ENCODE peak calls at places on chromosome 3, in seven cellular contexts. One of them, this sample, is unnamed.

GRCh38 chr3:99909714-99910508 is 92.2 kb downstream of the CMSS1 start:
- DNase-seq in esophagus muscularis mucosa: no peak
- DNase-seq in H1: no peak
- DNase-seq in HCT116: no peak
- DNase-seq in prostate gland: no peak
- DNase-seq in transverse colon: no peak
- DNase-seq in upper lobe of left lung: no peak
- DNase-seq in this sample: no peak

GRCh38 chr3:183295211-183295610 is 42.2 kb downstream of the B3GNT5 start:
- DNase-seq in prostate gland: peak
- DNase-seq in H1: no peak
- DNase-seq in HCT116: no peak
- DNase-seq in transverse colon: no peak
- DNase-seq in esophagus muscularis mucosa: peak
- DNase-seq in upper lobe of left lung: peak
- DNase-seq in this sample: no peak

GRCh38 chr3:64300790-64301423 is 75.6 kb upstream of the PRICKLE2 start:
- DNase-seq in H1: no peak
- DNase-seq in transverse colon: no peak
- DNase-seq in esophagus muscularis mucosa: no peak
- DNase-seq in upper lobe of left lung: no peak
- DNase-seq in HCT116: no peak
- DNase-seq in prostate gland: no peak
- DNase-seq in this sample: no peak

GRCh38 chr3:4887177-4887576 is 92.1 kb upstream of the BHLHE40 start:
- DNase-seq in esophagus muscularis mucosa: no peak
- DNase-seq in HCT116: no peak
- DNase-seq in transverse colon: no peak
- DNase-seq in H1: no peak
- DNase-seq in upper lobe of left lung: no peak
- DNase-seq in prostate gland: no peak
- DNase-seq in this sample: no peak

GRCh38 chr3:192825657-192826200 is 91.9 kb downstream of the MB21D2 start:
- DNase-seq in esophagus muscularis mucosa: no peak
- DNase-seq in upper lobe of left lung: no peak
- DNase-seq in HCT116: no peak
- DNase-seq in transverse colon: peak
- DNase-seq in prostate gland: no peak
- DNase-seq in H1: no peak
- DNase-seq in this sample: no peak

GRCh38 chr3:103388214-103388613 is 953.4 kb downstream of the ZPLD1 start:
- DNase-seq in upper lobe of left lung: no peak
- DNase-seq in transverse colon: no peak
- DNase-seq in H1: no peak
- DNase-seq in prostate gland: no peak
- DNase-seq in HCT116: no peak
- DNase-seq in esophagus muscularis mucosa: no peak
- DNase-seq in this sample: no peak

GRCh38 chr3:27659279-27660021 is 62.7 kb downstream of the EOMES start:
- DNase-seq in prostate gland: peak
- DNase-seq in esophagus muscularis mucosa: no peak
- DNase-seq in upper lobe of left lung: peak
- DNase-seq in HCT116: peak
- DNase-seq in transverse colon: peak
- DNase-seq in H1: peak
- DNase-seq in this sample: peak

GRCh38 chr3:73740041-73740440 is 115.3 kb upstream of the PDZRN3 start:
- DNase-seq in esophagus muscularis mucosa: no peak
- DNase-seq in H1: no peak
- DNase-seq in transverse colon: no peak
- DNase-seq in upper lobe of left lung: no peak
- DNase-seq in HCT116: no peak
- DNase-seq in prostate gland: no peak
- DNase-seq in this sample: no peak

GRCh38 chr3:159804726-159805410 is 183.8 kb upstream of the IL12A start:
- DNase-seq in upper lobe of left lung: peak
- DNase-seq in transverse colon: peak
- DNase-seq in prostate gland: peak
- DNase-seq in H1: peak
- DNase-seq in esophagus muscularis mucosa: peak
- DNase-seq in HCT116: peak
- DNase-seq in this sample: peak

GRCh38 chr3:53361849-53362248 is 14.5 kb upstream of the DCP1A start:
- DNase-seq in esophagus muscularis mucosa: no peak
- DNase-seq in H1: peak
- DNase-seq in transverse colon: no peak
- DNase-seq in prostate gland: no peak
- DNase-seq in upper lobe of left lung: no peak
- DNase-seq in HCT116: no peak
- DNase-seq in this sample: no peak

GRCh38 chr3:61862614-61863289 is 301.4 kb downstream of the PTPRG start:
- DNase-seq in esophagus muscularis mucosa: no peak
- DNase-seq in upper lobe of left lung: no peak
- DNase-seq in HCT116: no peak
- DNase-seq in H1: no peak
- DNase-seq in transverse colon: no peak
- DNase-seq in prostate gland: no peak
- DNase-seq in this sample: no peak

GRCh38 chr3:64143399-64144130 is 81.7 kb downstream of the PRICKLE2 start:
- DNase-seq in upper lobe of left lung: no peak
- DNase-seq in esophagus muscularis mucosa: no peak
- DNase-seq in transverse colon: no peak
- DNase-seq in HCT116: no peak
- DNase-seq in prostate gland: no peak
- DNase-seq in H1: no peak
- DNase-seq in this sample: no peak

GRCh38 chr3:37466660-37467359 is 292.4 kb upstream of the LRRFIP2 start:
- DNase-seq in esophagus muscularis mucosa: no peak
- DNase-seq in prostate gland: no peak
- DNase-seq in transverse colon: no peak
- DNase-seq in HCT116: no peak
- DNase-seq in upper lobe of left lung: no peak
- DNase-seq in H1: no peak
- DNase-seq in this sample: no peak

GRCh38 chr3:188584162-188584529 is 430.2 kb downstream of the LPP start:
- DNase-seq in esophagus muscularis mucosa: no peak
- DNase-seq in upper lobe of left lung: no peak
- DNase-seq in HCT116: no peak
- DNase-seq in H1: no peak
- DNase-seq in prostate gland: no peak
- DNase-seq in transverse colon: no peak
- DNase-seq in this sample: no peak

GRCh38 chr3:48466386-48467109 is 20.0 kb downstream of the ATRIP start:
- DNase-seq in prostate gland: no peak
- DNase-seq in HCT116: no peak
- DNase-seq in upper lobe of left lung: no peak
- DNase-seq in esophagus muscularis mucosa: no peak
- DNase-seq in H1: no peak
- DNase-seq in transverse colon: peak
- DNase-seq in this sample: no peak

GRCh38 chr3:61956236-61956635 is 394.9 kb downstream of the PTPRG start:
- DNase-seq in H1: no peak
- DNase-seq in esophagus muscularis mucosa: no peak
- DNase-seq in HCT116: no peak
- DNase-seq in prostate gland: no peak
- DNase-seq in upper lobe of left lung: no peak
- DNase-seq in transverse colon: no peak
- DNase-seq in this sample: no peak

GRCh38 chr3:66376568-66376967 is 124.3 kb downstream of the LRIG1 start:
- DNase-seq in transverse colon: peak
- DNase-seq in prostate gland: no peak
- DNase-seq in HCT116: peak
- DNase-seq in upper lobe of left lung: no peak
- DNase-seq in esophagus muscularis mucosa: peak
- DNase-seq in H1: no peak
- DNase-seq in this sample: no peak

GRCh38 chr3:86991840-86992430 is 986 bp upstream of the VGLL3 start:
- DNase-seq in esophagus muscularis mucosa: no peak
- DNase-seq in upper lobe of left lung: no peak
- DNase-seq in H1: no peak
- DNase-seq in transverse colon: no peak
- DNase-seq in HCT116: no peak
- DNase-seq in prostate gland: no peak
- DNase-seq in this sample: no peak

GRCh38 chr3:101791778-101792177 is 12.8 kb downstream of the NXPE3 start:
- DNase-seq in prostate gland: no peak
- DNase-seq in upper lobe of left lung: no peak
- DNase-seq in H1: no peak
- DNase-seq in transverse colon: no peak
- DNase-seq in esophagus muscularis mucosa: no peak
- DNase-seq in HCT116: no peak
- DNase-seq in this sample: no peak

GRCh38 chr3:157128771-157129671 is 30.9 kb downstream of the CCNL1 start:
- DNase-seq in H1: no peak
- DNase-seq in transverse colon: peak
- DNase-seq in prostate gland: peak
- DNase-seq in esophagus muscularis mucosa: peak
- DNase-seq in upper lobe of left lung: no peak
- DNase-seq in HCT116: peak
- DNase-seq in this sample: no peak
- TF ChIP-seq POLR2AphosphoS5 in H1: no peak
- TF ChIP-seq POLR2AphosphoS5 in transverse colon: no peak
- TF ChIP-seq POLR2AphosphoS5 in prostate gland: peak
- TF ChIP-seq POLR2AphosphoS5 in esophagus muscularis mucosa: no peak
- TF ChIP-seq POLR2AphosphoS5 in upper lobe of left lung: no peak
- TF ChIP-seq POLR2AphosphoS5 in HCT116: peak
- TF ChIP-seq POLR2AphosphoS5 in this sample: no peak

GRCh38 chr3:42904076-42904475 is 1.9 kb upstream of the ZNF662 start:
- DNase-seq in upper lobe of left lung: no peak
- DNase-seq in esophagus muscularis mucosa: no peak
- DNase-seq in prostate gland: no peak
- DNase-seq in transverse colon: no peak
- DNase-seq in HCT116: no peak
- DNase-seq in H1: no peak
- DNase-seq in this sample: no peak

GRCh38 chr3:42905740-42906084 is 230 bp upstream of the ZNF662 start:
- DNase-seq in prostate gland: no peak
- DNase-seq in HCT116: no peak
- DNase-seq in transverse colon: no peak
- DNase-seq in H1: no peak
- DNase-seq in esophagus muscularis mucosa: no peak
- DNase-seq in upper lobe of left lung: no peak
- DNase-seq in this sample: no peak

GRCh38 chr3:42906905-42907183 is 902 bp downstream of the ZNF662 start:
- DNase-seq in prostate gland: no peak
- DNase-seq in H1: no peak
- DNase-seq in upper lobe of left lung: no peak
- DNase-seq in transverse colon: no peak
- DNase-seq in esophagus muscularis mucosa: no peak
- DNase-seq in HCT116: no peak
- DNase-seq in this sample: no peak

GRCh38 chr3:42908675-42909074 is 2.7 kb downstream of the ZNF662 start:
- DNase-seq in prostate gland: no peak
- DNase-seq in HCT116: no peak
- DNase-seq in transverse colon: no peak
- DNase-seq in upper lobe of left lung: no peak
- DNase-seq in H1: no peak
- DNase-seq in esophagus muscularis mucosa: peak
- DNase-seq in this sample: no peak

DNA sequence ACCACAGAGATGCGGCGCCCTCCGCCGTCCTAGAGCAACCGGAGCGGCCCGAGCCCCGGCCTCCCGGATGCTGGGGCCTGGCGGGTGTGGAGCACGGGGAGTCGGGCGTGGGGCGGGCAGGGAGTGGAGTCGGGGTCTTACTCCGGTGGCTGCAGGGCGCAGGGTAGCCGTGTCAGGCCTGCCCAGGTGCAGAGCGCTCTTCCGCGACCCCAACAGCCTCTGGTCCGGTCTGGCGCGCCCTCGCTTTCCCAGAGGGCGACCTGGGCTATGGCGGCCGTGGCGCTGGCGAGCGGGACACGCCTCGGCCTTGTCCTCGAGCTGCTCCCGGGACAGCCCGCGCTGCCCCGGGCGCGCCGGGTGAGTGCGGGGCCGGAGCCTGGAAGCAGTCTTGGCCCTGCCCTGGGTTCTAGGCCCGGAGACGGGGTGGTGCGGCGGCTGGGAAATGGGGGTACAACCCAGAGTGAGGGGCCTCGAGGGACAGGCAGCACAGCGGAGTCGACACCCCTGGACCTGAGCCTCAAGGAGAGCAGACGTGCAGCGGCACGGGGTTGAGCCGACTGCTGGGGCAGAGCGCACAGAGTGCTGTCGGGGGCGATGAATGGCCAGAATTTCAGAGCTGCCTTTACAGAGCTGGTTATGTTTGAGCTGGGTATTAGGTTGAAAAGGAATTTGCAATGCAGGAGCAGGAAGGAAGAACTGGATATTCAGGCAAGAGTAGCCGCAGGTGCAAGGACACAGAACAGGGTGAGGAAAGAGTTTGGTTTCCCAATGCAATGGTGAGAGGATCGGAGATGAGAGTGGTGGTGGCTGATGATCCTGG is at the start of gene ZNF662:
- DNase-seq in upper lobe of left lung: peak
- DNase-seq in esophagus muscularis mucosa: no peak
- DNase-seq in prostate gland: peak
- DNase-seq in transverse colon: peak
- DNase-seq in HCT116: no peak
- DNase-seq in H1: no peak
- DNase-seq in this sample: no peak
- TF ChIP-seq POLR2A in upper lobe of left lung: no peak
- TF ChIP-seq POLR2A in esophagus muscularis mucosa: no peak
- TF ChIP-seq POLR2A in prostate gland: no peak
- TF ChIP-seq POLR2A in transverse colon: peak
- TF ChIP-seq POLR2A in HCT116: no peak
- TF ChIP-seq POLR2A in H1: no peak
- TF ChIP-seq POLR2A in this sample: no peak

GRCh38 chr3:142964150-142964498 is 650 bp upstream of the PAQR9 start:
- DNase-seq in H1: no peak
- DNase-seq in esophagus muscularis mucosa: no peak
- DNase-seq in upper lobe of left lung: no peak
- DNase-seq in transverse colon: no peak
- DNase-seq in HCT116: no peak
- DNase-seq in prostate gland: no peak
- DNase-seq in this sample: no peak

GRCh38 chr3:142962175-142962519 is 1.3 kb downstream of the PAQR9 start:
- DNase-seq in upper lobe of left lung: no peak
- DNase-seq in H1: no peak
- DNase-seq in HCT116: no peak
- DNase-seq in esophagus muscularis mucosa: no peak
- DNase-seq in prostate gland: no peak
- DNase-seq in transverse colon: no peak
- DNase-seq in this sample: no peak

GRCh38 chr3:142961539-142961938 is 1.9 kb downstream of the PAQR9 start:
- DNase-seq in upper lobe of left lung: no peak
- DNase-seq in transverse colon: no peak
- DNase-seq in HCT116: no peak
- DNase-seq in H1: no peak
- DNase-seq in prostate gland: no peak
- DNase-seq in esophagus muscularis mucosa: no peak
- DNase-seq in this sample: no peak

GRCh38 chr3:142963266-142964149 is at the start of gene PAQR9:
- DNase-seq in H1: peak
- DNase-seq in esophagus muscularis mucosa: no peak
- DNase-seq in transverse colon: no peak
- DNase-seq in upper lobe of left lung: no peak
- DNase-seq in prostate gland: no peak
- DNase-seq in HCT116: no peak
- DNase-seq in this sample: peak

GRCh38 chr3:142962520-142963265 is 781 bp downstream of the PAQR9 start:
- DNase-seq in prostate gland: no peak
- DNase-seq in upper lobe of left lung: no peak
- DNase-seq in H1: peak
- DNase-seq in HCT116: no peak
- DNase-seq in esophagus muscularis mucosa: no peak
- DNase-seq in transverse colon: no peak
- DNase-seq in this sample: no peak
- TF ChIP-seq POLR2AphosphoS5 in prostate gland: no peak
- TF ChIP-seq POLR2AphosphoS5 in upper lobe of left lung: no peak
- TF ChIP-seq POLR2AphosphoS5 in H1: no peak
- TF ChIP-seq POLR2AphosphoS5 in HCT116: no peak
- TF ChIP-seq POLR2AphosphoS5 in esophagus muscularis mucosa: no peak
- TF ChIP-seq POLR2AphosphoS5 in transverse colon: no peak
- TF ChIP-seq POLR2AphosphoS5 in this sample: no peak

GRCh38 chr3:12832350-12833225 is 8.8 kb downstream of the RPL32 start:
- DNase-seq in H1: no peak
- DNase-seq in esophagus muscularis mucosa: no peak
- DNase-seq in HCT116: no peak
- DNase-seq in prostate gland: no peak
- DNase-seq in transverse colon: no peak
- DNase-seq in upper lobe of left lung: no peak
- DNase-seq in this sample: no peak
- TF ChIP-seq POLR2A in H1: peak
- TF ChIP-seq POLR2A in esophagus muscularis mucosa: no peak
- TF ChIP-seq POLR2A in HCT116: no peak
- TF ChIP-seq POLR2A in prostate gland: no peak
- TF ChIP-seq POLR2A in transverse colon: no peak
- TF ChIP-seq POLR2A in upper lobe of left lung: no peak
- TF ChIP-seq POLR2A in this sample: peak

This sample was measured in GM12891.